ENCODE peak calls at places on chromosomes 6 and 20, in six cellular contexts. R is fibroblast of lung, P is uterus, F is endodermal cell, C is suprapubic skin, E is left lung. U is an unnamed sample.

GRCh38 chr6:117601811-117602150 is 530 bp downstream of the GOPC start:
- DNase-seq in P (no peak), E (peak; percentile 77), C (no peak), F (no peak), R (no peak), U (no peak)

GRCh38 chr20:11247943-11248475 is 574.2 kb upstream of the JAG1 start:
- DNase-seq in P (no peak), C (no peak), F (no peak), E (no peak), R (no peak), U (no peak)

GRCh38 chr20:25237610-25238318 is 10.1 kb upstream of the PYGB start:
- DNase-seq in C (no peak), F (no peak), R (peak; percentile 99), P (peak; percentile 40), E (no peak), U (no peak)

GRCh38 chr6:36625161-36625919 is 31.2 kb downstream of the SRSF3 start:
- DNase-seq in C (peak; percentile 69), E (no peak), F (no peak), P (peak; percentile 47), R (peak; percentile 68), U (no peak)

GRCh38 chr6:38170666-38171065 is 351.1 kb downstream of the ZFAND3 start:
- DNase-seq in E (no peak), F (no peak), P (no peak), C (no peak), R (no peak), U (peak; percentile 47)

GRCh38 chr20:25023316-25023715 is 30.8 kb upstream of the APMAP start:
- DNase-seq in F (peak; percentile 25), P (no peak), C (peak; percentile 68), E (peak; percentile 42), R (no peak), U (peak; percentile 48)

GRCh38 chr6:109690373-109690739 is 646 bp downstream of the AK9 start:
- DNase-seq in F (peak; percentile 94), C (no peak), P (peak; percentile 34), E (peak; percentile 92), R (no peak), U (peak; percentile 67)

GRCh38 chr6:53220605-53221004 is 72.0 kb upstream of the GCM1 start:
- DNase-seq in R (no peak), P (no peak), C (no peak), E (no peak), F (no peak), U (no peak)

GRCh38 chr20:1163105-1163504 is 21.7 kb downstream of the TMEM74B start:
- DNase-seq in R (no peak), C (no peak), E (no peak), F (no peak), P (no peak), U (no peak)

GRCh38 chr6:162973141-162973872 is 245.5 kb downstream of the PACRG start:
- DNase-seq in P (no peak), E (no peak), C (no peak), R (no peak), F (no peak), U (no peak)

GRCh38 chr6:117440558-117441525 is 15.1 kb upstream of the ROS1 start:
- DNase-seq in F (no peak), C (no peak), P (no peak), R (peak; percentile 99), E (no peak), U (no peak)

GRCh38 chr6:37236921-37237320 is 20.7 kb upstream of the TBC1D22B start:
- DNase-seq in R (peak; percentile 80), C (no peak), P (no peak), F (no peak), E (no peak), U (no peak)

GRCh38 chr6:113184736-113185135 is 672.4 kb upstream of the MARCKS start:
- DNase-seq in R (peak; percentile 28), E (no peak), P (no peak), C (no peak), F (no peak), U (no peak)

GRCh38 chr6:170361335-170361734 is 54.8 kb downstream of the FAM120B start:
- DNase-seq in P (no peak), F (no peak), R (no peak), E (no peak), C (no peak), U (no peak)

GRCh38 chr20:41469868-41470267 is 103.2 kb upstream of the EMILIN3 start:
- DNase-seq in E (no peak), F (no peak), C (no peak), R (no peak), P (no peak), U (no peak)

GRCh38 chr6:142913036-142913510 is 31.9 kb downstream of the HIVEP2 start:
- DNase-seq in E (no peak), P (no peak), C (no peak), R (no peak), F (no peak), U (no peak)

GRCh38 chr20:63080411-63080810 is 73.6 kb upstream of the BHLHE23 start:
- DNase-seq in F (no peak), P (no peak), R (no peak), E (peak; percentile 57), C (peak; percentile 65), U (peak; percentile 35)

GRCh38 chr20:48189177-48189576 is 403.9 kb upstream of the SULF2 start:
- DNase-seq in C (no peak), R (peak; percentile 54), F (peak; percentile 69), P (no peak), E (no peak), U (no peak)

GRCh38 chr6:126118058-126118759 is 131.9 kb downstream of the TRMT11 start:
- DNase-seq in R (peak; percentile 63), F (no peak), C (no peak), E (no peak), P (no peak), U (no peak)

GRCh38 chr6:8084586-8084985 is 17.8 kb downstream of the EEF1E1 start:
- DNase-seq in E (no peak), C (no peak), R (peak; percentile 23), F (no peak), P (no peak), U (no peak)

GRCh38 chr6:8082954-8083858 is 19.0 kb upstream of the BLOC1S5 start:
- DNase-seq in C (no peak), F (no peak), E (no peak), P (no peak), R (peak; percentile 94), U (peak; percentile 65)

GRCh38 chr6:8082572-8082953 is 18.4 kb upstream of the BLOC1S5 start:
- DNase-seq in F (no peak), C (no peak), E (no peak), R (no peak), P (no peak), U (no peak)

GRCh38 chr6:8079116-8079515 is 14.9 kb upstream of the BLOC1S5 start:
- DNase-seq in C (no peak), E (no peak), P (no peak), R (no peak), F (no peak), U (no peak)

GRCh38 chr6:8080338-8081151 is 16.4 kb upstream of the BLOC1S5 start:
- DNase-seq in C (no peak), P (no peak), E (no peak), F (no peak), R (peak; percentile 69), U (no peak)
- H3K27ac ChIP-seq in C (no peak overlapping the region), P (no peak overlapping the region), E (no peak overlapping the region), F (no peak overlapping the region), R (no peak overlapping the region), U (no peak overlapping the region)

GRCh38 chr6:44226368-44227137 is 3.2 kb downstream of the SLC29A1 start:
- DNase-seq in R (no peak), P (peak; percentile 44), C (no peak), E (no peak), F (peak; percentile 49), U (no peak)
- H3K4me3 ChIP-seq in R (no peak overlapping the region), P (peak overlapping the region; percentile 1), C (peak overlapping the region; percentile 10), E (no peak overlapping the region), F (no peak overlapping the region), U (no peak overlapping the region)

GRCh38 chr6:43491750-43492661 is 14.6 kb downstream of the TJAP1 start:
- DNase-seq in E (peak; percentile 89), F (no peak), P (peak; percentile 76), R (peak; percentile 80), C (peak; percentile 88), U (peak; percentile 86)

GRCh38 chr6:43492673-43493072 is 15.3 kb downstream of the TJAP1 start:
- DNase-seq in C (no peak), E (no peak), F (no peak), R (peak; percentile 62), P (no peak), U (no peak)

GRCh38 chr6:43489277-43490072 is 12.1 kb downstream of the TJAP1 start:
- DNase-seq in F (no peak), C (no peak), R (no peak), E (no peak), P (no peak), U (no peak)

GRCh38 chr6:43488667-43489276 is 11.4 kb downstream of the TJAP1 start:
- DNase-seq in P (no peak), F (no peak), C (no peak), E (no peak), R (peak; percentile 19), U (no peak)

DNA sequence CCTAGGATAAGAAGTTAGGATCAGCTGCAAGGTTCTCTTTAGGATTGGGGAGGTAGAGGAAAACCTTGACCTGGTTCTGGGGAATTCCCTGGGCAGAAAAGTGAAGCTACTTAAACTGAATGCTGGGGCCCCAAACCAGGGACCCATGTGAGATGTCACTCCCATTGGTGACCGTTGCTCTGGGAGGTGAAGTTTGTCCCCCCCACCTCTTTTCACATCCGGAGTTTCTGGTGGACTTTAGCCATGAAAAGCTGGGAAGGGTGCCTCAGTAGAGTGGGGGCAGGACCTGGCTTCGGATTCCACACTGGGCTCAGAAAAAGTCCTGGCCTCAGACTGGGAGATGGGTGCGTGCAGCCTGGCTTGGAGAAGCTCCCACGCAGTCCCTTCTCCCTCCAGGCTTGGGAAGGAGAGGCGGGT is 13.2 kb downstream of the TJAP1 start:
- DNase-seq in E (no peak), R (no peak), C (no peak), P (no peak), F (no peak), U (no peak)
- H3K4me1 ChIP-seq in E (peaks cover 27% of the 10 kb centered on the region), R (peaks cover 15% of the 10 kb centered on the region), C (peaks cover 61% of the 10 kb centered on the region), P (peaks cover 21% of the 10 kb centered on the region), F (no peaks in the 10 kb centered on the region), U (no peaks in the 10 kb centered on the region)

GRCh38 chr6:15827492-15828255 is 164.8 kb upstream of the DTNBP1 start:
- DNase-seq in C (no peak), F (no peak), E (no peak), R (no peak), P (no peak), U (no peak)
- H3K27ac ChIP-seq in C (no peak overlapping the region), F (no peak overlapping the region), E (no peak overlapping the region), R (no peak overlapping the region), P (no peak overlapping the region), U (no peak overlapping the region)

U was measured in aorta.